ENCODE peak calls at places on chromosomes 7 and 10, in five cellular contexts. J is fibroblast of gingiva; Q is GM23248; P is nucleus accumbens; N is activated CD4-positive, alpha-beta T cell treated with anti-CD3 and anti-CD28 coated beads for 48 hours. W is an unnamed sample.

GRCh38 chr7:35380739-35381224 is 126.9 kb upstream of the TBX20 start:
- DNase-seq in J (no peak), Q (peak), P (no peak), N (no peak), W (no peak)

GRCh38 chr10:117261501-117261900 is 20.6 kb downstream of the SLC18A2 start:
- DNase-seq in J (no peak), Q (no peak), P (no peak), N (no peak), W (no peak)

GRCh38 chr7:47253650-47254080 is 328.2 kb downstream of the TNS3 start:
- DNase-seq in J (peak), Q (peak), P (no peak), N (no peak), W (peak)

GRCh38 chr7:11754933-11755332 is 77.1 kb downstream of the THSD7A start:
- DNase-seq in J (no peak), Q (no peak), P (no peak), N (no peak), W (no peak)

GRCh38 chr10:132865851-132866600 is 76.3 kb downstream of the CFAP46 start:
- DNase-seq in J (no peak), Q (no peak), P (no peak), N (no peak), W (no peak)

GRCh38 chr10:63247771-63248170 is 114.6 kb downstream of the NRBF2 start:
- DNase-seq in J (no peak), Q (no peak), P (no peak), N (no peak), W (no peak)

GRCh38 chr7:144050093-144050492 is 1.3 kb downstream of the OR2A5 start:
- DNase-seq in J (no peak), Q (peak), P (no peak), N (no peak), W (no peak)

GRCh38 chr7:13017881-13018280 is 330.4 kb downstream of the ARL4A start:
- DNase-seq in J (no peak), Q (no peak), P (no peak), N (no peak), W (no peak)

GRCh38 chr7:123674399-123675091 is 18.9 kb downstream of the LMOD2 start:
- DNase-seq in J (peak), Q (peak), P (no peak), N (no peak), W (no peak)

GRCh38 chr7:139358541-139359365 is 941 bp upstream of the LUC7L2 start:
- DNase-seq in J (peak), Q (peak), P (no peak), N (peak), W (peak)

GRCh38 chr10:47261121-47261520 is 38.9 kb upstream of the GDF10 start:
- DNase-seq in J (no peak), Q (no peak), P (no peak), N (peak), W (peak)

GRCh38 chr10:122647383-122647968 is 52.2 kb downstream of the C10orf120 start:
- DNase-seq in J (no peak), Q (no peak), P (no peak), N (no peak), W (no peak)

GRCh38 chr10:4034907-4035581 is 250.0 kb upstream of the KLF6 start:
- DNase-seq in J (peak), Q (peak), P (no peak), N (peak), W (peak)

GRCh38 chr7:138842111-138842510 is 44.1 kb upstream of the ATP6V0A4 start:
- DNase-seq in J (no peak), Q (no peak), P (no peak), N (no peak), W (no peak)

GRCh38 chr7:154913645-154914579 is 89.0 kb downstream of the PAXIP1 start:
- DNase-seq in J (peak), Q (peak), P (peak), N (peak), W (peak)

GRCh38 chr10:123134058-123134914 is 1.5 kb upstream of the HMX3 start:
- DNase-seq in J (no peak), Q (peak), P (no peak), N (no peak), W (no peak)

GRCh38 chr10:72170263-72170662 is 45.5 kb upstream of the ANAPC16 start:
- DNase-seq in J (no peak), Q (no peak), P (no peak), N (no peak), W (no peak)

GRCh38 chr10:104099274-104099673 is 13.6 kb upstream of the COL17A1 start:
- DNase-seq in J (peak), Q (peak), P (no peak), N (no peak), W (no peak)

GRCh38 chr7:57071-57470 is 135.3 kb upstream of the FAM20C start:
- DNase-seq in J (no peak), Q (no peak), P (no peak), N (no peak), W (no peak)

W was measured in activated CD8-positive, alpha-beta T cell treated with anti-CD3 and anti-CD28 coated beads for 36 hours.